ENCODE peak calls at places on chromosome 1, in five cellular contexts. F, K, X, A and D are unnamed samples.

GRCh38 chr1:1021860-1022259 is 1.9 kb downstream of the AGRN start:
- DNase-seq in F (no peak), K (peak; percentile 78), X (peak; percentile 94), A (peak; percentile 74), D (peak; percentile 89)

GRCh38 chr1:6234502-6235295 is 1.1 kb downstream of the ICMT start:
- DNase-seq in F (no peak), K (no peak), X (peak; percentile 40), A (peak; percentile 36), D (peak; percentile 63)

GRCh38 chr1:201145132-201145531 is 9.1 kb downstream of the TMEM9 start:
- DNase-seq in F (no peak), K (no peak), X (no peak), A (no peak), D (no peak)

GRCh38 chr1:208000001-208000400 is 89.1 kb upstream of the CD34 start:
- DNase-seq in F (no peak), K (no peak), X (no peak), A (no peak), D (no peak)

GRCh38 chr1:112540395-112540794 is 31.6 kb downstream of the WNT2B start:
- DNase-seq in F (no peak), K (no peak), X (no peak), A (no peak), D (no peak)

GRCh38 chr1:109643385-109644230 is 12.3 kb upstream of the GSTM4 start:
- DNase-seq in F (peak; percentile 95), K (peak; percentile 74), X (peak; percentile 77), A (peak; percentile 71), D (peak; percentile 89)

GRCh38 chr1:241733899-241734298 is 81.8 kb downstream of the WDR64 start:
- DNase-seq in F (no peak), K (no peak), X (no peak), A (no peak), D (no peak)

GRCh38 chr1:164895026-164895907 is 336.3 kb downstream of the PBX1 start:
- DNase-seq in F (no peak), K (peak; percentile 29), X (no peak), A (no peak), D (peak; percentile 4)

GRCh38 chr1:39214021-39214713 is 9.7 kb downstream of the MACF1 start:
- DNase-seq in F (no peak), K (no peak), X (no peak), A (peak; percentile 76), D (no peak)

GRCh38 chr1:48526045-48526714 is 54.2 kb upstream of the SPATA6 start:
- DNase-seq in F (no peak), K (no peak), X (no peak), A (peak; percentile 33), D (peak; percentile 17)

GRCh38 chr1:162347281-162347680 is 29.4 kb downstream of the SPATA46 start:
- DNase-seq in F (no peak), K (no peak), X (no peak), A (no peak), D (no peak)

GRCh38 chr1:16189921-16190499 is 22.4 kb downstream of the ARHGEF19 start:
- DNase-seq in F (no peak), K (peak; percentile 60), X (no peak), A (no peak), D (peak; percentile 33)

GRCh38 chr1:230163205-230163604 is 96.2 kb downstream of the GALNT2 start:
- DNase-seq in F (no peak), K (peak; percentile 63), X (peak; percentile 86), A (peak; percentile 48), D (peak; percentile 40)

GRCh38 chr1:2306151-2306978 is 78.2 kb downstream of the SKI start:
- DNase-seq in F (no peak), K (no peak), X (no peak), A (no peak), D (no peak)

GRCh38 chr1:21149862-21150432 is 26.8 kb downstream of the EIF4G3 start:
- DNase-seq in F (no peak), K (peak; percentile 91), X (peak; percentile 95), A (peak; percentile 91), D (peak; percentile 77)

GRCh38 chr1:145961425-145962156 is 2.8 kb downstream of the ANKRD34A start:
- DNase-seq in F (peak; percentile 75), K (no peak), X (peak; percentile 56), A (peak; percentile 16), D (peak; percentile 44)

GRCh38 chr1:55213885-55214213 is 1.3 kb downstream of the USP24 start:
- DNase-seq in F (peak; percentile 65), K (no peak), X (peak; percentile 42), A (no peak), D (no peak)

GRCh38 chr1:17533201-17533600 is 6.3 kb upstream of the ARHGEF10L start:
- DNase-seq in F (no peak), K (no peak), X (no peak), A (no peak), D (no peak)

GRCh38 chr1:160429125-160429551 is 28.8 kb downstream of the VANGL2 start:
- DNase-seq in F (peak; percentile 69), K (no peak), X (no peak), A (no peak), D (no peak)

GRCh38 chr1:112575154-112575804 is 43.7 kb downstream of the ST7L start:
- DNase-seq in F (no peak), K (peak; percentile 38), X (peak; percentile 96), A (peak; percentile 78), D (peak; percentile 91)

GRCh38 chr1:148263128-148263905 is 111.2 kb upstream of the NBPF11 start:
- DNase-seq in F (peak; percentile 88), K (peak; percentile 97), X (peak; percentile 89), A (peak; percentile 96), D (peak; percentile 88)

GRCh38 chr1:3410435-3410915 is 44.0 kb upstream of the ARHGEF16 start:
- DNase-seq in F (no peak), K (no peak), X (no peak), A (no peak), D (no peak)

GRCh38 chr1:219798283-219799030 is 129.9 kb downstream of the SLC30A10 start:
- DNase-seq in F (no peak), K (peak; percentile 78), X (peak; percentile 78), A (peak; percentile 75), D (peak; percentile 46)

GRCh38 chr1:44405041-44405803 is at the start of gene RNF220:
- DNase-seq in F (peak; percentile 55), K (peak; percentile 62), X (peak; percentile 48), A (peak; percentile 58), D (peak; percentile 84)

GRCh38 chr1:7780976-7781375 is 3.1 kb upstream of the PER3 start:
- DNase-seq in F (no peak), K (no peak), X (no peak), A (no peak), D (no peak)

GRCh38 chr1:246592695-246593094 is 26.4 kb downstream of the CNST start:
- DNase-seq in F (no peak), K (no peak), X (peak; percentile 66), A (no peak), D (peak; percentile 49)

GRCh38 chr1:47137925-47138615 is 829 bp downstream of the CYP4A22 start:
- DNase-seq in F (no peak), K (no peak), X (no peak), A (no peak), D (no peak)